ENCODE peak calls at places on chromosome 13, in six cellular contexts. One of them, this sample, is unnamed.
A peak's percentile ranks its signal among the peaks of the same experiment; 100 is the strongest.

GRCh38 chr13:111330211-111330610 is 9.8 kb downstream of the TEX29 start:
- DNase-seq in fibroblast of the aortic adventitia: no peak
- DNase-seq in coronary artery: no peak
- DNase-seq in GM03348: peak; percentile 2
- DNase-seq in stimulated activated CD4-positive, alpha-beta T cell treated with anti-CD3 and anti-CD28 coated beads, Interleukin-1b, Interleukin-23, amount 100 ng/mL, for 24 hours: no peak
- DNase-seq in kidney: no peak
- DNase-seq in this sample: no peak

GRCh38 chr13:21894091-21894490 is 223.2 kb downstream of the FGF9 start:
- DNase-seq in kidney: no peak
- DNase-seq in coronary artery: no peak
- DNase-seq in GM03348: no peak
- DNase-seq in fibroblast of the aortic adventitia: no peak
- DNase-seq in stimulated activated CD4-positive, alpha-beta T cell treated with anti-CD3 and anti-CD28 coated beads, Interleukin-1b, Interleukin-23, amount 100 ng/mL, for 24 hours: no peak
- DNase-seq in this sample: no peak

GRCh38 chr13:93687261-93687660 is 460.7 kb downstream of the GPC6 start:
- DNase-seq in coronary artery: no peak
- DNase-seq in GM03348: peak; percentile 6
- DNase-seq in stimulated activated CD4-positive, alpha-beta T cell treated with anti-CD3 and anti-CD28 coated beads, Interleukin-1b, Interleukin-23, amount 100 ng/mL, for 24 hours: no peak
- DNase-seq in fibroblast of the aortic adventitia: peak; percentile 27
- DNase-seq in kidney: no peak
- DNase-seq in this sample: no peak

GRCh38 chr13:45512148-45512498 is 47.4 kb downstream of the COG3 start:
- DNase-seq in kidney: no peak
- DNase-seq in GM03348: no peak
- DNase-seq in stimulated activated CD4-positive, alpha-beta T cell treated with anti-CD3 and anti-CD28 coated beads, Interleukin-1b, Interleukin-23, amount 100 ng/mL, for 24 hours: no peak
- DNase-seq in fibroblast of the aortic adventitia: no peak
- DNase-seq in coronary artery: no peak
- DNase-seq in this sample: no peak

GRCh38 chr13:111486331-111486730 is 165.9 kb downstream of the TEX29 start:
- DNase-seq in coronary artery: no peak
- DNase-seq in GM03348: no peak
- DNase-seq in kidney: peak; percentile 35
- DNase-seq in fibroblast of the aortic adventitia: no peak
- DNase-seq in stimulated activated CD4-positive, alpha-beta T cell treated with anti-CD3 and anti-CD28 coated beads, Interleukin-1b, Interleukin-23, amount 100 ng/mL, for 24 hours: no peak
- DNase-seq in this sample: no peak

GRCh38 chr13:44649118-44649455 is 73.0 kb upstream of the TSC22D1 start:
- DNase-seq in kidney: no peak
- DNase-seq in fibroblast of the aortic adventitia: no peak
- DNase-seq in coronary artery: no peak
- DNase-seq in GM03348: no peak
- DNase-seq in stimulated activated CD4-positive, alpha-beta T cell treated with anti-CD3 and anti-CD28 coated beads, Interleukin-1b, Interleukin-23, amount 100 ng/mL, for 24 hours: peak; percentile 26
- DNase-seq in this sample: no peak

GRCh38 chr13:112781287-112781686 is 91.4 kb downstream of the ATP11A start:
- DNase-seq in stimulated activated CD4-positive, alpha-beta T cell treated with anti-CD3 and anti-CD28 coated beads, Interleukin-1b, Interleukin-23, amount 100 ng/mL, for 24 hours: no peak
- DNase-seq in kidney: no peak
- DNase-seq in fibroblast of the aortic adventitia: no peak
- DNase-seq in GM03348: no peak
- DNase-seq in coronary artery: no peak
- DNase-seq in this sample: no peak

GRCh38 chr13:110882228-110882627 is 32.6 kb downstream of the ANKRD10 start:
- DNase-seq in GM03348: no peak
- DNase-seq in coronary artery: no peak
- DNase-seq in kidney: no peak
- DNase-seq in stimulated activated CD4-positive, alpha-beta T cell treated with anti-CD3 and anti-CD28 coated beads, Interleukin-1b, Interleukin-23, amount 100 ng/mL, for 24 hours: no peak
- DNase-seq in fibroblast of the aortic adventitia: no peak
- DNase-seq in this sample: no peak

This sample was measured in spleen.